ENCODE peak calls at places on chromosomes 11 and 22, in six cellular contexts. H is heart left ventricle, I is SJSA1, J is fibroblast of lung, D is MG63, Z is brain microvascular endothelial cell. B is an unnamed sample. For H3K27me3, the result is how much of the 10 kb centered on the place peaks cover.

GRCh38 chr11:34830035-34830434 is 86.1 kb downstream of the APIP start:
- DNase-seq in H (no peak), I (no peak), J (no peak), D (no peak), Z (no peak), B (no peak)

GRCh38 chr11:86978756-86979608 is 23.8 kb upstream of the FZD4 start:
- DNase-seq in H (no peak), I (no peak), J (peak), D (no peak), Z (peak), B (no peak)

GRCh38 chr22:36253523-36254490 is 874 bp downstream of the APOL1 start:
- DNase-seq in H (no peak), I (no peak), J (peak), D (no peak), Z (no peak), B (no peak)

GRCh38 chr22:44456661-44457412 is 41.2 kb downstream of the RTL6 start:
- DNase-seq in H (no peak), I (no peak), J (no peak), D (no peak), Z (no peak), B (no peak)

GRCh38 chr11:12961615-12962014 is 47.5 kb upstream of the RASSF10 start:
- DNase-seq in H (no peak), I (no peak), J (peak), D (no peak), Z (no peak), B (no peak)

GRCh38 chr22:24133187-24133965 is 47.9 kb upstream of the SUSD2 start:
- DNase-seq in H (peak), I (no peak), J (peak), D (no peak), Z (no peak), B (peak)

GRCh38 chr11:3666023-3666530 is 5.1 kb downstream of the CHRNA10 start:
- DNase-seq in H (no peak), I (no peak), J (no peak), D (no peak), Z (no peak), B (no peak)

GRCh38 chr11:60947666-60948065 is 4.3 kb downstream of the SLC15A3 start:
- DNase-seq in H (no peak), I (no peak), J (no peak), D (peak), Z (no peak), B (no peak)

GRCh38 chr11:45646275-45646970 is 19.0 kb downstream of the CHST1 start:
- DNase-seq in H (no peak), I (no peak), J (no peak), D (peak), Z (peak), B (no peak)

GRCh38 chr11:1597981-1598380 is at the start of gene KRTAP5-2:
- DNase-seq in H (no peak), I (no peak), J (no peak), D (no peak), Z (no peak), B (no peak)

GRCh38 chr11:96215094-96215782 is 127.8 kb downstream of the MAML2 start:
- DNase-seq in H (no peak), I (peak), J (peak), D (no peak), Z (peak), B (peak)

GRCh38 chr11:102927624-102927990 is 27.9 kb downstream of the MMP13 start:
- DNase-seq in H (no peak), I (no peak), J (no peak), D (no peak), Z (no peak), B (no peak)

GRCh38 chr11:75259711-75260110 is 19.1 kb downstream of the TPBGL start:
- DNase-seq in H (no peak), I (no peak), J (no peak), D (no peak), Z (no peak), B (peak)

GRCh38 chr11:68211546-68211945 is 1.6 kb downstream of the KMT5B start:
- DNase-seq in H (no peak), I (no peak), J (no peak), D (no peak), Z (no peak), B (no peak)

GRCh38 chr11:76197941-76198640 is 8.2 kb downstream of the WNT11 start:
- DNase-seq in H (peak), I (no peak), J (no peak), D (no peak), Z (no peak), B (no peak)

GRCh38 chr22:50473855-50474671 is 772 bp downstream of the SBF1 start:
- DNase-seq in H (peak), I (peak), J (peak), D (peak), Z (peak), B (peak)

GRCh38 chr11:17395978-17396377 is 7.5 kb upstream of the KCNJ11 start:
- DNase-seq in H (no peak), I (no peak), J (no peak), D (no peak), Z (no peak), B (no peak)

GRCh38 chr11:64619811-64620285 is 28.8 kb downstream of the SLC22A12 start:
- DNase-seq in H (no peak), I (no peak), J (peak), D (peak), Z (peak), B (no peak)

GRCh38 chr11:101706541-101706940 is 122.7 kb upstream of the TRPC6 start:
- DNase-seq in H (no peak), I (peak), J (peak), D (no peak), Z (peak), B (no peak)

GRCh38 chr22:27510024-27510423 is 291.5 kb downstream of the MN1 start:
- DNase-seq in H (no peak), I (no peak), J (no peak), D (no peak), Z (no peak), B (no peak)

GRCh38 chr22:27507066-27507715 is 294.4 kb downstream of the MN1 start:
- DNase-seq in H (no peak), I (no peak), J (peak), D (peak), Z (no peak), B (no peak)

GRCh38 chr22:27509132-27509920 is 292.2 kb downstream of the MN1 start:
- DNase-seq in H (no peak), I (no peak), J (no peak), D (no peak), Z (no peak), B (no peak)

GRCh38 chr22:27504854-27505253 is 296.7 kb downstream of the MN1 start:
- DNase-seq in H (peak), I (no peak), J (no peak), D (no peak), Z (no peak), B (no peak)

DNA sequence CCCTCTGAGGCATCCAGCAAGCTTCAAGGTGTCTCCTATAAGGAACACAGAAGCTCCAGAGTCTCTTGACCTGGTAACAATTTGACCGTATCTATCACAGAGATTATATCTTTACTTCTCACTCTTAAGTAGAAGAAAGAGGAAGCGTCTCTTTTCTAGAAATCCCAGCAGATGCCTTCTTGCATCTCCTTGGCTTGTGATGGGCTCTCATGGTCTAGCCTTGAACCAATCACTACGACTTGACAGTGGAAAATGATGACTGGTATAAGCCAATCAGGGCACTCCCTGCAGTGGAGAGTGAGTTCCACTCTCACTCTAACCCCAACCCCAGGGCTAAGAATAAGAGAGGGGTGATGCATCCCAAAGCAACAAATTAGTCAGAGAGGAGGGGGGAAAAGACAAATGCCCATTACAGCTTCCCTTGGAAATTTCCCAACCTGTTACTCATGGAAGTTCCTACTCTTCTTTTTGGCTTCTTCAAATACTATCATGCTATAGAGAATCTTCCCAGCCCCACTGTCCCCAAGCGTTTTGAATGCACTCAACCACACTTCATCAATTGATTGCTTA is 293.5 kb downstream of the MN1 start:
- DNase-seq in H (no peak), I (no peak), J (no peak), D (peak), Z (no peak), B (no peak)
- H3K27me3 ChIP-seq in H (under half), I (under half), J (under half), D (under half), Z (under half), B (under half)

GRCh38 chr11:20610825-20611224 is 11.4 kb downstream of the SLC6A5 start:
- DNase-seq in H (no peak), I (no peak), J (no peak), D (no peak), Z (no peak), B (no peak)

GRCh38 chr11:20611892-20612291 is 12.5 kb downstream of the SLC6A5 start:
- DNase-seq in H (no peak), I (no peak), J (no peak), D (no peak), Z (no peak), B (no peak)

GRCh38 chr11:20608938-20609337 is 9.5 kb downstream of the SLC6A5 start:
- DNase-seq in H (no peak), I (no peak), J (no peak), D (no peak), Z (no peak), B (no peak)

GRCh38 chr11:20611445-20611844 is 12.0 kb downstream of the SLC6A5 start:
- DNase-seq in H (no peak), I (no peak), J (no peak), D (no peak), Z (no peak), B (no peak)

GRCh38 chr11:20609727-20610707 is 10.6 kb downstream of the SLC6A5 start:
- DNase-seq in H (peak), I (peak), J (peak), D (peak), Z (peak), B (peak)
- H3K27me3 ChIP-seq in H (under half), I (under half), J (under half), D (under half), Z (under half), B (under half)

GRCh38 chr22:43094551-43094950 is 5.4 kb upstream of the TTLL1 start:
- DNase-seq in H (no peak), I (no peak), J (no peak), D (no peak), Z (no peak), B (no peak)
- H3K27me3 ChIP-seq in H (under half), I (under half), J (under half), D (under half), Z (under half), B (under half)

GRCh38 chr22:27792452-27793165 is 8.9 kb downstream of the MN1 start:
- DNase-seq in H (no peak), I (no peak), J (no peak), D (no peak), Z (no peak), B (no peak)

GRCh38 chr22:27796118-27796517 is 5.4 kb downstream of the MN1 start:
- DNase-seq in H (peak), I (no peak), J (no peak), D (no peak), Z (no peak), B (no peak)

GRCh38 chr22:27791494-27792241 is 9.9 kb downstream of the MN1 start:
- DNase-seq in H (no peak), I (no peak), J (no peak), D (no peak), Z (no peak), B (no peak)

GRCh38 chr22:27795053-27795452 is 6.5 kb downstream of the MN1 start:
- DNase-seq in H (no peak), I (no peak), J (no peak), D (no peak), Z (no peak), B (no peak)

DNA sequence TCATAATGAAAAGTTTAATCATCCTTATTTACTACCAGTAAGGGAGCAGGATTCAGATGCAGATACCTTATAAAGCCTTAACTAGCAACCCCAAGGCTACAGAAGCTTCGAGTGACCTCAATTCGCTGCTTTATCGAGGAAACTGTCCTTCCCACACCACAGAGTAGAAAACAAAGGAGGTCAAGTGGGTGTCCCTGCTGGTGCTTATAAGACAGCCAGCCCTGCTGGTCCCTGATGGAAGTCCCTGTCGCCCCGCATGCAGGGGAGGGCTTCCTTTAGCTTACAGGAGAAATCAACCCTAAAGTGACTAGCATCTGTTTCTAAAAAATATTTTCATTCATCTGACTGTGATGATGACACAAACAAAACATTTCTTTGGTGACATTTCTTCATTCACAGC is 7.3 kb downstream of the MN1 start:
- DNase-seq in H (no peak), I (no peak), J (no peak), D (no peak), Z (no peak), B (no peak)
- H3K27me3 ChIP-seq in H (under half), I (under half), J (under half), D (under half), Z (under half), B (under half)

DNA sequence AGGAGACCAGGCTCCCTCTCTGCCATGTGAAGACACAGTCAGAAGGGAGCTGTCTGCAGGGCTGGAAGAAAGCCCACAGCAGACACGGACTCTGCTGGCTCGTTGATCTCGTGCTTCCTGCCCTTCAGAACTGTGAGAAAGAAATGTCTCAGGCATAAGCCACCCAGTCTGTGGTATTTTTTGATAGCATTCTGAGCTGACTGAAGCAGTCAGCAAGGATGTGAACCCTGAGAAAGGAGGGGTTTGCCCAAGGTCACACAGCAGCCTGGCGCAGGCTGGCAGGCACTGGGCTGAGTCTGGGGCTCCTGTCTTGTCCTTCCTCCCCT is 255.1 kb upstream of the B3GAT1 start:
- DNase-seq in H (no peak), I (no peak), J (no peak), D (no peak), Z (no peak), B (no peak)
- H3K27me3 ChIP-seq in H (under half), I (under half), J (under half), D (under half), Z (under half), B (under half)

DNA sequence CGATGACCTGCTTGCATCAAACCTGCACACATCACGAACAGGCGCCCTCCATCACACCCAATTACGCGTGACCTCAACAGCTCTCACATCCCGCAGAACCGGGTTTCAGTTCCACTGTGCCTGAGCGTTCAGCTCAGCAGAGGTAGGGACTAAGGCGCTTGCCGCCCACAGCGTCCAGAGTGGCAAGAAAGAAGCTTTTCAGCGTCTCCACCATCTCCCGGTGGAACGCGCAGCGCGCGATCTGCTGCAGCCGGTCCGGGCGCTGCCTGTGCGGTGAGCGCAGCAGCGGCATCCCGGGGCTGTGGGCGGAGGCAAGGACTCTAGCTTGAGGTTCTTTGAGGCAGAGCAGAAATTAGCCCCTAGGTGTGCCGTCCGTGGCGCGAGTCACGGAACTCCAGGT is 1.5 kb upstream of the CALCA start:
- DNase-seq in H (no peak), I (no peak), J (peak), D (no peak), Z (no peak), B (no peak)
- H3K27me3 ChIP-seq in H (under half), I (half or more), J (under half), D (under half), Z (half or more), B (under half)

GRCh38 chr11:553083-553948 is 7.2 kb downstream of the LMNTD2 start:
- DNase-seq in H (no peak), I (no peak), J (no peak), D (no peak), Z (no peak), B (no peak)
- H3K27me3 ChIP-seq in H (under half), I (under half), J (under half), D (under half), Z (under half), B (under half)

DNA sequence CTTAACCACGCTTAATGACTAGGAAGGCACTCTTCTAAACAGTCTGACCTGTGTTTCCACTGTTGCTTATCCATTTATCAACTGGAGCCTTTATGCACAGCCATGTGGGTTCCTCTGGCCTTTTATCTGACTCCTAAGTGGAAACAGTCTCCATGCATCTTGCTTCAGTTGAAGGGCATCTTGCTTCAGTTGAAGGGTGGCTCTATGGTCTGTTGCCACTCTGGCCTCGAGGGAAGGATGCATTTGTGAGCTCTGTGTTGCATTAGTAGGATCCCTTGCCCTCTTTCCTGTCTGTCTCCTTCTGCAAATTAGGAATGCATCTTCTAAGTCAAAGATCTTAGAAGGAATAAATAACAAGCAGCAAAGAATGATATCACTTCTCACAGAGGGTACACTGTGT is 25.8 kb upstream of the C11orf96 start:
- DNase-seq in H (no peak), I (no peak), J (no peak), D (no peak), Z (no peak), B (no peak)
- H3K27me3 ChIP-seq in H (under half), I (under half), J (under half), D (under half), Z (under half), B (under half)